ENCODE peak calls at places on chromosomes 13 and 19, in five cellular contexts. C is stimulated activated CD4-positive, alpha-beta T cell treated with anti-CD3 and anti-CD28 coated beads, Interleukin-15, amount 100 ng/mL, for 1 hour; F is endothelial cell; A is heart right ventricle; E is activated B cell treated with CpG ODN at 0.5 μM for 24 hours. X is an unnamed sample.

GRCh38 chr13:112160558-112160957 is 93.6 kb downstream of the SOX1 start:
- DNase-seq in C (no peak), F (no peak), A (no peak), E (no peak), X (no peak)

GRCh38 chr13:78138756-78139155 is 220.1 kb upstream of the EDNRB start:
- DNase-seq in C (no peak), F (no peak), A (no peak), E (no peak), X (no peak)

GRCh38 chr13:77002590-77003190 is 10.8 kb downstream of the CLN5 start:
- DNase-seq in C (no peak), F (no peak), A (no peak), E (no peak), X (no peak)

GRCh38 chr13:31891472-31891871 is 140.1 kb upstream of the FRY start:
- DNase-seq in C (no peak), F (no peak), A (no peak), E (no peak), X (no peak)

GRCh38 chr13:110447058-110447511 is 114.4 kb downstream of the RAB20 start:
- DNase-seq in C (no peak), F (no peak), A (no peak), E (no peak), X (no peak)

GRCh38 chr19:1833540-1833939 is 14.7 kb downstream of the REXO1 start:
- DNase-seq in C (no peak), F (no peak), A (no peak), E (no peak), X (no peak)

GRCh38 chr13:60090579-60090978 is 73.1 kb downstream of the DIAPH3 start:
- DNase-seq in C (no peak), F (no peak), A (no peak), E (no peak), X (peak)

GRCh38 chr13:77907653-77908341 is 10.8 kb downstream of the EDNRB start:
- DNase-seq in C (no peak), F (no peak), A (peak), E (no peak), X (no peak)

GRCh38 chr13:98462241-98462882 is 114.5 kb downstream of the STK24 start:
- DNase-seq in C (no peak), F (no peak), A (no peak), E (no peak), X (peak)

X was measured in osteoblast.